ENCODE peak calls at places on chromosomes 16 and 17, in ten cellular contexts. M is ovary, J is A549, I is esophagus squamous epithelium, F is stomach, H is Peyer's patch, T is IMR-90, Y is transverse colon, U is suprapubic skin, E is tibial nerve. C is an unnamed sample.
A peak's percentile ranks its signal among the peaks of the same experiment; 100 is the strongest.

GRCh38 chr17:63707151-63707550 is 7.2 kb upstream of the LIMD2 start:
- DNase-seq in T (no peak), J (no peak), I (no peak), H (no peak), F (no peak), Y (no peak), U (no peak), M (no peak), E (no peak), C (no peak)

GRCh38 chr17:2064511-2064910 is 9.6 kb downstream of the HIC1 start:
- DNase-seq in E (no peak), I (no peak), H (peak; percentile 51), F (no peak), M (no peak), Y (peak; percentile 36), T (no peak), U (peak; percentile 63), J (no peak), C (no peak)

GRCh38 chr17:6346387-6346786 is 88.5 kb downstream of the AIPL1 start:
- DNase-seq in U (no peak), T (no peak), J (no peak), I (no peak), M (no peak), F (no peak), E (no peak), H (no peak), Y (no peak), C (no peak)

GRCh38 chr17:1766382-1767135 is 4.7 kb downstream of the SERPINF1 start:
- DNase-seq in H (no peak), J (no peak), M (no peak), E (no peak), U (no peak), F (no peak), Y (no peak), I (no peak), T (no peak), C (no peak)

GRCh38 chr17:50064253-50064991 is 8.5 kb downstream of the ITGA3 start:
- DNase-seq in Y (peak; percentile 41), I (no peak), M (peak; percentile 74), F (no peak), J (peak; percentile 94), U (no peak), H (no peak), T (peak; percentile 97), E (no peak), C (peak; percentile 51)

GRCh38 chr16:27083861-27084261 is 17.1 kb downstream of the C16orf82 start:
- DNase-seq in Y (no peak), T (no peak), J (no peak), M (no peak), F (no peak), I (no peak), E (no peak), U (peak; percentile 30), H (no peak), C (no peak)

GRCh38 chr17:1647802-1648581 is 1.7 kb downstream of the RILP start:
- DNase-seq in U (no peak), T (no peak), E (no peak), Y (peak; percentile 53), M (no peak), I (no peak), J (no peak), H (no peak), F (peak; percentile 44), C (peak; percentile 32)

GRCh38 chr16:75272097-75272548 is 20.7 kb upstream of the BCAR1 start:
- DNase-seq in F (no peak), I (no peak), J (no peak), Y (no peak), E (no peak), M (no peak), U (no peak), H (no peak), T (no peak), C (no peak)

GRCh38 chr17:8148560-8148959 is 3.6 kb downstream of the PER1 start:
- DNase-seq in I (no peak), H (no peak), T (no peak), M (peak; percentile 35), U (no peak), E (no peak), F (no peak), Y (no peak), J (no peak), C (no peak)

GRCh38 chr17:8149419-8150193 is 2.6 kb downstream of the PER1 start:
- DNase-seq in F (no peak), U (no peak), T (no peak), I (no peak), Y (no peak), E (no peak), M (peak; percentile 53), H (no peak), J (no peak), C (no peak)

GRCh38 chr17:8146381-8147140 is 5.6 kb downstream of the PER1 start:
- DNase-seq in H (no peak), F (no peak), Y (no peak), U (peak; percentile 67), E (no peak), M (no peak), T (no peak), J (no peak), I (no peak), C (no peak)

GRCh38 chr17:8147141-8147804 is 4.9 kb downstream of the PER1 start:
- DNase-seq in E (no peak), T (no peak), I (no peak), M (no peak), J (no peak), H (no peak), Y (no peak), U (peak; percentile 73), F (no peak), C (no peak)

GRCh38 chr17:8147805-8148404 is 4.3 kb downstream of the PER1 start:
- DNase-seq in M (peak; percentile 40), Y (no peak), U (no peak), H (no peak), J (no peak), I (no peak), F (no peak), E (no peak), T (no peak), C (no peak)
- TF ChIP-seq POLR2A in M (no peak), Y (no peak), U (no peak), H (no peak), J (no peak), I (no peak), F (no peak), E (no peak), T (no peak), C (no peak)

GRCh38 chr17:19744922-19745757 is 3.0 kb downstream of the ALDH3A1 start:
- DNase-seq in H (peak; percentile 95), E (peak; percentile 95), U (peak; percentile 93), T (peak; percentile 55), Y (peak; percentile 96), F (peak; percentile 96), I (peak; percentile 33), M (peak; percentile 95), J (peak; percentile 75), C (peak; percentile 91)
- H3K4me3 ChIP-seq in H (peak overlapping the region; percentile 77), E (peak overlapping the region; percentile 37), U (peak overlapping the region; percentile 60), T (no peak overlapping the region), Y (peak overlapping the region; percentile 43), F (peak overlapping the region; percentile 48), I (peak overlapping the region; percentile 56), M (peak overlapping the region; percentile 62), J (peak overlapping the region; percentile 53), C (peak overlapping the region; percentile 53)

GRCh38 chr17:7479389-7480192 is at the start of gene ZBTB4:
- DNase-seq in H (peak; percentile 77), M (peak; percentile 80), J (peak; percentile 60), U (no peak), E (no peak), F (peak; percentile 65), Y (peak; percentile 66), T (peak; percentile 21), I (no peak), C (peak; percentile 62)

GRCh38 chr17:7484964-7485377 is 805 bp downstream of the POLR2A start:
- DNase-seq in H (no peak), M (no peak), I (no peak), Y (no peak), J (no peak), E (no peak), T (no peak), F (no peak), U (no peak), C (no peak)

GRCh38 chr17:7486181-7486580 is 2.0 kb downstream of the POLR2A start:
- DNase-seq in T (peak; percentile 50), J (no peak), U (no peak), I (no peak), Y (no peak), H (no peak), M (no peak), E (no peak), F (no peak), C (no peak)

GRCh38 chr17:7484067-7484963 is at the start of gene POLR2A:
- DNase-seq in Y (peak; percentile 99), U (peak; percentile 99), I (peak; percentile 82), J (peak; percentile 99), F (peak; percentile 98), M (peak; percentile 99), H (peak; percentile 98), E (peak; percentile 96), T (peak; percentile 98), C (peak; percentile 97)

GRCh38 chr17:7483238-7484066 is 714 bp upstream of the POLR2A start:
- DNase-seq in M (peak; percentile 94), Y (peak; percentile 93), H (peak; percentile 96), T (peak; percentile 93), U (peak; percentile 98), F (peak; percentile 90), J (peak; percentile 96), E (peak; percentile 96), I (peak; percentile 84), C (peak; percentile 95)
- TF ChIP-seq CTCF in M (no peak), Y (no peak), H (no peak), T (no peak), U (no peak), F (no peak), J (no peak), E (no peak), I (no peak), C (no peak)

DNA sequence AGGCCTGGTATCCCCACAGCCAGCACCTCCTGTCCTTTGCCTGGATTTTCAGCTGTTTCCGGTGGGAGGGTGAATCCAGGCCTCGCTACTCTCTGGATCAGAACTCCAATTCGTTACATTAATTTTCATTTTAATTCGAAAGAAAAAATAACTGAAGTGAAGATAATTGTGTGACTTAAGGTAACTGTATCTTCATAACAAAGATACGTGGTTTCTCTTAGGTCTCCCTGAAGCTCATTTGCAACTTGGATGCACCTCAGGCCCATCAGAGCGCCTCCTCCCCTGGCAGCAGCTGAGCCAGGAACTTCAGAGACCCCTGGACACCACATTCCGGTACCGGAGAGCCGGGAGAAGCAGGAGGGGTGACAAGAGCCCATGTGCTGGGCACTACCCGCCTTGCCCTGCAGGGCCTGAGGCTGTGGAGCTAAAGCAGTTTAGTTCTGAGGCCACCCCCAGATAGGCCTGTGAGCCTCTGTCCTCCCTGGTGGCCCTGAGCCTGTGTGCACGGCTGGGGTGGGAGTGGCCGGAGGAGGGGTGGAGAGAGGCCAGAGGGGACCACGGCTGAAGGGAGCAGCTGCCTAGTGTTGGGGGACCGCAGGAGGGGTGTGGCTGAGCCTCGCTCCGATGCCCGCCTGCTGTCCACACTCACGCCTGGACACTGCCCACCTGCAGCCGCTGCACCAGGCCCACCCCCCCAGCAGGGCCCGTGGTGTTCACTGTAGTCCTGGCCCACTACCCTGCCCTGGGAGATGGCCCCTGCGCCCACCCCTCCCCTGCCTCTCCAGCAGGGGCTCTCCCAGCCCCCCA is 11.4 kb upstream of the DUS1L start:
- DNase-seq in M (no peak), E (no peak), H (no peak), J (no peak), U (no peak), T (no peak), Y (no peak), F (no peak), I (no peak), C (no peak)
- TF ChIP-seq POLR2A in M (no peak), E (no peak), H (no peak), J (no peak), U (no peak), T (no peak), Y (no peak), F (no peak), I (no peak), C (no peak)

GRCh38 chr17:39198186-39198566 is 707 bp upstream of the CACNB1 start:
- DNase-seq in M (no peak), U (no peak), J (no peak), E (no peak), F (no peak), T (no peak), H (no peak), Y (no peak), I (no peak), C (no peak)
- H3K4me3 ChIP-seq in M (peak overlapping the region; percentile 89), U (peak overlapping the region; percentile 68), J (peak overlapping the region; percentile 96), E (peak overlapping the region; percentile 61), F (peak overlapping the region; percentile 78), T (peak overlapping the region; percentile 88), H (peak overlapping the region; percentile 72), Y (no peak overlapping the region), I (peak overlapping the region; percentile 78), C (no peak overlapping the region)

C was measured in prostate gland.